ENCODE peak calls at places on chromosomes 1 and 21, in five cellular contexts. M, P, U, Y and G are unnamed samples.

GRCh38 chr1:203592728-203593127 is 33.9 kb upstream of the ATP2B4 start:
- DNase-seq in M (no peak), P (no peak), U (peak), Y (no peak), G (no peak)

GRCh38 chr1:204711947-204712701 is 26.6 kb upstream of the LRRN2 start:
- DNase-seq in M (no peak), P (no peak), U (no peak), Y (no peak), G (peak)

GRCh38 chr1:36778773-36779172 is 255.5 kb downstream of the GRIK3 start:
- DNase-seq in M (no peak), P (no peak), U (no peak), Y (no peak), G (no peak)

GRCh38 chr1:41765109-41765655 is 153.5 kb downstream of the HIVEP3 start:
- DNase-seq in M (no peak), P (no peak), U (peak), Y (no peak), G (no peak)

GRCh38 chr1:150567717-150568561 is 11.5 kb downstream of the MCL1 start:
- DNase-seq in M (peak), P (peak), U (peak), Y (no peak), G (peak)

GRCh38 chr1:165678509-165678908 is 19.9 kb downstream of the ALDH9A1 start:
- DNase-seq in M (no peak), P (no peak), U (no peak), Y (no peak), G (no peak)

GRCh38 chr1:60935599-60935990 is 146.8 kb upstream of the NFIA start:
- DNase-seq in M (no peak), P (no peak), U (no peak), Y (no peak), G (no peak)

GRCh38 chr1:66243548-66244130 is 290.3 kb upstream of the SGIP1 start:
- DNase-seq in M (no peak), P (no peak), U (no peak), Y (no peak), G (no peak)

GRCh38 chr1:173050865-173051264 is at the start of gene TNFSF18:
- DNase-seq in M (no peak), P (no peak), U (peak), Y (no peak), G (no peak)

GRCh38 chr1:179781962-179782361 is 38.9 kb downstream of the FAM163A start:
- DNase-seq in M (no peak), P (no peak), U (peak), Y (no peak), G (no peak)

GRCh38 chr1:25891606-25892005 is 14.6 kb downstream of the STMN1 start:
- DNase-seq in M (no peak), P (no peak), U (no peak), Y (no peak), G (no peak)

GRCh38 chr21:43969115-43969444 is 43.0 kb upstream of the TRAPPC10 start:
- DNase-seq in M (no peak), P (no peak), U (no peak), Y (no peak), G (no peak)

GRCh38 chr21:46457801-46458314 is 833 bp upstream of the DIP2A start:
- DNase-seq in M (no peak), P (peak), U (peak), Y (no peak), G (peak)

GRCh38 chr1:151055581-151055980 is 3.8 kb downstream of the CDC42SE1 start:
- DNase-seq in M (no peak), P (no peak), U (no peak), Y (no peak), G (no peak)

GRCh38 chr1:85297855-85298629 is 21.6 kb upstream of the BCL10 start:
- DNase-seq in M (peak), P (peak), U (peak), Y (no peak), G (no peak)

GRCh38 chr1:39196244-39197215 is 8.0 kb upstream of the MACF1 start:
- DNase-seq in M (no peak), P (no peak), U (peak), Y (no peak), G (no peak)

GRCh38 chr1:1867164-1867563 is 23.7 kb downstream of the GNB1 start:
- DNase-seq in M (no peak), P (no peak), U (no peak), Y (no peak), G (no peak)

GRCh38 chr1:161258439-161259386 is at the start of gene PCP4L1:
- DNase-seq in M (peak), P (no peak), U (peak), Y (no peak), G (peak)

GRCh38 chr1:22886211-22886610 is 86.5 kb downstream of the LACTBL1 start:
- DNase-seq in M (no peak), P (no peak), U (peak), Y (no peak), G (no peak)

GRCh38 chr1:89171067-89171438 is 4.8 kb downstream of the GBP7 start:
- DNase-seq in M (no peak), P (no peak), U (peak), Y (no peak), G (no peak)

GRCh38 chr1:86339421-86339820 is 56.7 kb downstream of the ODF2L start:
- DNase-seq in M (no peak), P (no peak), U (peak), Y (no peak), G (no peak)

GRCh38 chr1:222416001-222416791 is 131.7 kb downstream of the HHIPL2 start:
- DNase-seq in M (no peak), P (no peak), U (no peak), Y (no peak), G (no peak)

GRCh38 chr1:9890224-9890731 is 19.8 kb downstream of the CTNNBIP1 start:
- DNase-seq in M (peak), P (no peak), U (peak), Y (no peak), G (no peak)

GRCh38 chr1:159945483-159946241 is at the start of gene IGSF9:
- DNase-seq in M (peak), P (peak), U (peak), Y (peak), G (peak)

GRCh38 chr1:31931241-31932225 is 6.6 kb downstream of the PTP4A2 start:
- DNase-seq in M (no peak), P (no peak), U (peak), Y (no peak), G (no peak)

GRCh38 chr1:145961425-145962156 is 2.8 kb downstream of the ANKRD34A start:
- DNase-seq in M (no peak), P (peak), U (peak), Y (no peak), G (peak)

GRCh38 chr1:147748687-147749350 is 11.6 kb downstream of the GJA5 start:
- DNase-seq in M (no peak), P (no peak), U (no peak), Y (no peak), G (no peak)

GRCh38 chr1:182702826-182703524 is 18.6 kb upstream of the RGS8 start:
- DNase-seq in M (no peak), P (no peak), U (no peak), Y (no peak), G (no peak)

GRCh38 chr21:35366348-35367085 is 317.4 kb upstream of the RUNX1 start:
- DNase-seq in M (no peak), P (no peak), U (peak), Y (no peak), G (no peak)

GRCh38 chr1:79874289-79874688 is 867.8 kb upstream of the ADGRL4 start:
- DNase-seq in M (no peak), P (no peak), U (peak), Y (no peak), G (no peak)

GRCh38 chr1:66557157-66557556 is 23.2 kb downstream of the SGIP1 start:
- DNase-seq in M (no peak), P (no peak), U (no peak), Y (no peak), G (no peak)

GRCh38 chr1:206757524-206758266 is 12.9 kb upstream of the IL19 start:
- DNase-seq in M (no peak), P (no peak), U (no peak), Y (no peak), G (no peak)

GRCh38 chr1:60577036-60577435 is 503.5 kb upstream of the C1orf87 start:
- DNase-seq in M (no peak), P (no peak), U (no peak), Y (no peak), G (no peak)

GRCh38 chr1:15949453-15950245 is 26.3 kb downstream of the ZBTB17 start:
- DNase-seq in M (peak), P (peak), U (peak), Y (no peak), G (no peak)

GRCh38 chr1:225533238-225533637 is 105.4 kb upstream of the LBR start:
- DNase-seq in M (no peak), P (no peak), U (no peak), Y (no peak), G (no peak)

GRCh38 chr1:26824735-26825134 is 1.8 kb upstream of the ZDHHC18 start:
- DNase-seq in M (peak), P (no peak), U (no peak), Y (no peak), G (no peak)

GRCh38 chr1:50705699-50706098 is 254.4 kb downstream of the FAF1 start:
- DNase-seq in M (no peak), P (no peak), U (no peak), Y (no peak), G (no peak)

DNA sequence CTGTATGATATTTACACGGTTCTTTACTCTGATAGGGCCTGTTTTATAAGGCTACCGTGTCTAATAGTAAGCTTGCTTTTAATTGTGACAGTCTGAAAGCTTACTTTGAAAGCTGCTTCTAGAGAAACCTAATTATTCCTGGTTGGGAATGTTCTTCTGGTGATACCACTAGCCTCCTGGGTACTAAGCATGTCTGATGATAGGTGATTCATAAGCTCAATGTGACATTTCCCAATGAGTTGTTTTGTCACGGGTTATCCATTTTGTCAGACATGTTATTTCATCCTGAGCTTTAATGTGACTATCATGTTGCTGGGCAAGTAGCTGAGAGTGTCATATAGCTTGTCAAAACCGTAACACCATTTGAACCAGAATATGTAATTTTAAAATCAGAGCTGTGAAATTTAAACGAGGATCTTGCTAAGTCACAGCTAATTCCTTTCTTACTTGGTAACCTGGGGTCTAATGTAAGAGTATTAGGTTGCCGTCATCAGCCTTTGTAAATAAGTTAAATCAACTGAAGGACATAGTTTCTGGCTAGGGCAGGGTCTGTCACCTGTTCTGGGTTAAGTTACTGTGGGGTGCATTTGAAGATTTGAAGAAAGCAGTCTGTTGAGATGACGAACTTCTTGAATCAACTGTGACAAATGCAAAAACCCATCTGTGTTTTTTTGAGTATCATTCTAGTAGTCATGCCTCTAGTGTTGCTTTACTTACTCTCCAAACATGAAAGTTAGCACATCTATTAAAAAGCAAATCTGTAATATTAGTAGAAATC is 529.2 kb downstream of the USP25 start:
- DNase-seq in M (no peak), P (no peak), U (no peak), Y (no peak), G (no peak)
- TF ChIP-seq CTCF in M (no peak), P (no peak), U (no peak), Y (no peak), G (no peak)

GRCh38 chr1:184023133-184023532 is 14.4 kb downstream of the COLGALT2 start:
- DNase-seq in M (no peak), P (no peak), U (no peak), Y (no peak), G (no peak)
- TF ChIP-seq CTCF in M (no peak), P (no peak), U (no peak), Y (no peak), G (no peak)

GRCh38 chr1:43072314-43072713 is 99.8 kb downstream of the EBNA1BP2 start:
- DNase-seq in M (no peak), P (no peak), U (no peak), Y (no peak), G (no peak)

GRCh38 chr1:43071241-43071640 is 100.8 kb downstream of the EBNA1BP2 start:
- DNase-seq in M (no peak), P (no peak), U (no peak), Y (no peak), G (no peak)

GRCh38 chr1:43073490-43074230 is 98.4 kb downstream of the EBNA1BP2 start:
- DNase-seq in M (peak), P (peak), U (peak), Y (no peak), G (peak)

GRCh38 chr1:43074709-43075108 is 97.4 kb downstream of the EBNA1BP2 start:
- DNase-seq in M (no peak), P (no peak), U (no peak), Y (no peak), G (no peak)

DNA sequence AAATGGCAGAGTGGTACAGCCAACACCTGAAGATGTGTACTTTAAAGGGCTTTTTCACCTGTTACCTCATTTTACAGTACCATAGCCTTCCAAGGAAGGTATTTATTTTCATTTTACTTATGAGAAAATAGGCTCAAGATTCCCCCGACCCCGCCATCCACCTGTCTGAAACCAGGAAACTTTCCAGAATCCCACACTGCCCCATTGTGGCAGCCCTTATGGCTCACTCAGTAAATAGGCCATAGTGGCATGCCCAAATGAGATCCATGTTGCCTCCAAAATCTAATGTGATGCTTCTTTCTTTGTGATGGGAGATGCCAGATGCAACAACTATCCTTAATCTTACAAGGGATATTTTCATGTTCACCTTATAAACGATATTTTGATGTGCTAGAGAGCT is 97.8 kb downstream of the EBNA1BP2 start:
- DNase-seq in M (peak), P (no peak), U (no peak), Y (no peak), G (no peak)
- TF ChIP-seq CTCF in M (no peak), P (no peak), U (no peak), Y (peak), G (no peak)

DNA sequence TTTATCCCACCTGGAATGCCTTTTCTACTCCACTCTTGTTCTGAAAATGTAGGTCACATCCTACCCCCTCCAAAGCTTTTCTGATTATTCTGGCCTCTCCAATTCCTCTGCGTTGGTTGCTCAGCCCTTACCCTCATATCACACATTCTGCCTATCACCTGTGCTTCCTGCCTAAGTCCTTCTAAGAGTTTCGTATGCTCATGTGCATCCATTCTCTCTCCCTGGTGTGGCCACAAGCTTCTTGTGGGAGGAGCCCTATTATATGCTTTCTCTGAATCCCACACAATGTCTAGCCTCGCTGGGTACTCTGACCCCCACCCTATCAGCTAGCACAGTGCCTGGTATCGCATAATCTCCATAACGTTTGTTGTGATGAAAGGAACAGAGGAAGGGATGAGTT is 54.2 kb downstream of the CD58 start:
- DNase-seq in M (no peak), P (no peak), U (no peak), Y (no peak), G (no peak)
- TF ChIP-seq CTCF in M (no peak), P (no peak), U (no peak), Y (no peak), G (no peak)

DNA sequence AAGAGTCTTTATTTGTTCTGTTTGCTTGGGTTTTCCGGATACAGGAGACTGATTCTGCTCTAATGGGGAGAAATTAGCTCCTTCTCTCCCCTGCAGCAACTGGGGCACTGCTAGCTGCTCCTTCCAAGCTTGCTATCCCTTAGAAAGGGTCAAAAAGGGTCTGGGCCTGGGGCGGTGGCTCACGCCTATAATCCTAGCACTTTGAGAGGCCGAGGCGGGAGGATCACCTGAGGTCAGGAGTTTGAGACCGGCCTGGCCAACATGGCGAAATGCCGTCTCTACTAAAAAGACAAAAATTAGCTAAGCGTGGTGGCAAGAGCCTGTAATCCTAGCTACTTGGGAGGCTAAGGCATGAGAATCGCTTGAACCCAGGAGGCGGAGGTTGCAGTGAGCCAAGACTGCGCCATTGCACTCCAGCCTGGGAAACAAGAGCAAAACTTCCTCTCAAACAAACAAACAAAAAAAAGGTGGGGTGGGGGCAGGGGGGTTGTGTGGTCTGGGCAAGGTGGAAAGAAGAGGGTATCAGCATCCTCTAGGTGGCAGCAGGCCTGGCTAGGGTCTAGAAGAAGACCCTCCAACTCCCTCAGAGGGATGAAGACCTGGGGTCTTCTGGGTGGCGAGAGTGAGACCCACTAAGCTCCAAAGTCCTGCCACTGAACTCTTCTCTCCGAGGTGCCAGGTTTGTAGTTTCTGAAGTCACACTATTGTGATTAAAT is 15.4 kb upstream of the TBX15 start:
- DNase-seq in M (no peak), P (no peak), U (no peak), Y (no peak), G (no peak)
- TF ChIP-seq CTCF in M (no peak), P (no peak), U (no peak), Y (no peak), G (no peak)

GRCh38 chr21:17269760-17270159 is 243.1 kb upstream of the CXADR start:
- DNase-seq in M (no peak), P (no peak), U (no peak), Y (no peak), G (no peak)

GRCh38 chr21:17270234-17270633 is 242.6 kb upstream of the CXADR start:
- DNase-seq in M (peak), P (no peak), U (peak), Y (no peak), G (no peak)
- TF ChIP-seq CTCF in M (peak), P (peak), U (peak), Y (peak), G (peak)

GRCh38 chr21:26849428-26850115 is 4.4 kb upstream of the ADAMTS1 start:
- DNase-seq in M (no peak), P (no peak), U (peak), Y (no peak), G (no peak)
- TF ChIP-seq CTCF in M (peak), P (no peak), U (peak), Y (peak), G (peak)